ENCODE peak calls at places on chromosomes 12 and 14, in four cellular contexts. One of them, this sample, is unnamed.

GRCh38 chr12:129531004-129531403 is 372.8 kb downstream of the TMEM132D start:
- DNase-seq in K562: no peak
- DNase-seq in HL-60: no peak
- DNase-seq in GM12878: no peak
- DNase-seq in this sample: no peak

GRCh38 chr12:57240069-57240921 is 10.7 kb downstream of the STAC3 start:
- DNase-seq in HL-60: peak; percentile 66
- DNase-seq in K562: peak; percentile 72
- DNase-seq in GM12878: no peak
- DNase-seq in this sample: no peak

GRCh38 chr12:62813031-62813829 is 121.7 kb downstream of the PPM1H start:
- DNase-seq in K562: peak; percentile 65
- DNase-seq in GM12878: no peak
- DNase-seq in HL-60: peak; percentile 62
- DNase-seq in this sample: no peak

GRCh38 chr12:63093711-63094110 is 57.3 kb downstream of the AVPR1A start:
- DNase-seq in K562: no peak
- DNase-seq in GM12878: no peak
- DNase-seq in HL-60: no peak
- DNase-seq in this sample: no peak

GRCh38 chr12:6460751-6461371 is 9.0 kb downstream of the TAPBPL start:
- DNase-seq in GM12878: peak; percentile 59
- DNase-seq in K562: no peak
- DNase-seq in HL-60: no peak
- DNase-seq in this sample: no peak

GRCh38 chr12:19031032-19031431 is 98.5 kb upstream of the PLEKHA5 start:
- DNase-seq in K562: no peak
- DNase-seq in HL-60: no peak
- DNase-seq in GM12878: no peak
- DNase-seq in this sample: no peak

GRCh38 chr14:72433511-72433910 is 460.4 kb downstream of the DPF3 start:
- DNase-seq in HL-60: no peak
- DNase-seq in GM12878: no peak
- DNase-seq in K562: no peak
- DNase-seq in this sample: no peak

GRCh38 chr12:109947511-109947910 is 47.4 kb downstream of the TCHP start:
- DNase-seq in HL-60: peak; percentile 49
- DNase-seq in K562: no peak
- DNase-seq in GM12878: no peak
- DNase-seq in this sample: no peak

GRCh38 chr12:53232641-53233538 is 881 bp upstream of the RARG start:
- DNase-seq in GM12878: no peak
- DNase-seq in K562: no peak
- DNase-seq in HL-60: peak; percentile 41
- DNase-seq in this sample: no peak

GRCh38 chr12:59134750-59135149 is 214.4 kb upstream of the LRIG3 start:
- DNase-seq in GM12878: no peak
- DNase-seq in K562: no peak
- DNase-seq in HL-60: no peak
- DNase-seq in this sample: no peak

GRCh38 chr14:92144708-92145107 is 22.9 kb downstream of the CPSF2 start:
- DNase-seq in HL-60: no peak
- DNase-seq in GM12878: no peak
- DNase-seq in K562: no peak
- DNase-seq in this sample: no peak

GRCh38 chr14:52333823-52334657 is 19.9 kb downstream of the PTGER2 start:
- DNase-seq in K562: no peak
- DNase-seq in HL-60: no peak
- DNase-seq in GM12878: no peak
- DNase-seq in this sample: no peak
- TF ChIP-seq SPI1 in K562: no peak
- TF ChIP-seq SPI1 in HL-60: no peak
- TF ChIP-seq SPI1 in GM12878: no peak
- TF ChIP-seq SPI1 in this sample: no peak

GRCh38 chr12:122852336-122853275 is 17.3 kb downstream of the HIP1R start:
- DNase-seq in K562: no peak
- DNase-seq in HL-60: no peak
- DNase-seq in GM12878: no peak
- DNase-seq in this sample: no peak

GRCh38 chr12:122853582-122854245 is 18.5 kb downstream of the HIP1R start:
- DNase-seq in GM12878: no peak
- DNase-seq in K562: no peak
- DNase-seq in HL-60: no peak
- DNase-seq in this sample: no peak

GRCh38 chr12:122855071-122855829 is 20.0 kb downstream of the HIP1R start:
- DNase-seq in GM12878: no peak
- DNase-seq in K562: no peak
- DNase-seq in HL-60: no peak
- DNase-seq in this sample: no peak

GRCh38 chr12:122855985-122856831 is 21.0 kb downstream of the HIP1R start:
- DNase-seq in GM12878: no peak
- DNase-seq in K562: no peak
- DNase-seq in HL-60: no peak
- DNase-seq in this sample: no peak

DNA sequence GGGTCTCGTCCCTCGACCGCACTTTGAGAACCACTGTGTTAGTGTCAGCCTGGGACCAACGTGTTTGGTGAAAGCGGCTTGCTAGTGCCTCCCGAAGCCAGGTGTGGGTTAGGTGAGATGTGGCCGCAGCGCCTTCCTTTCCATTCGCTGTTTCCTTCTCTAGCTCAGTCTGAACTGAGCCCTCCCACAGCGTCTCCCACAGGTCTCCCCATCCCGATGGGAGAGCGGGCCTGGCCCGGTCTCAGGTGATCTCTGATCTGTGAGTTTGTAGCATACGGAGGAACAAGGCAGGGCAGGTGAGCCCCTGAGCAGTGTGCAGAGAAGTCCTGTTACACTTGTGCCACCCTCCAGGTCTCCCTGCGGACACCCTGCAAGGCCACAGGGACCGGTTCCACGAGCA is 19.3 kb downstream of the HIP1R start:
- DNase-seq in HL-60: no peak
- DNase-seq in K562: no peak
- DNase-seq in GM12878: no peak
- DNase-seq in this sample: no peak
- TF ChIP-seq SPI1 in HL-60: no peak
- TF ChIP-seq SPI1 in K562: no peak
- TF ChIP-seq SPI1 in GM12878: no peak
- TF ChIP-seq SPI1 in this sample: no peak

GRCh38 chr12:26224657-26225056 is 29.3 kb downstream of the SSPN start:
- DNase-seq in GM12878: no peak
- DNase-seq in K562: no peak
- DNase-seq in HL-60: no peak
- DNase-seq in this sample: no peak

GRCh38 chr12:26226119-26226518 is 30.7 kb downstream of the SSPN start:
- DNase-seq in K562: no peak
- DNase-seq in GM12878: no peak
- DNase-seq in HL-60: no peak
- DNase-seq in this sample: no peak

GRCh38 chr12:26229910-26230309 is 34.5 kb downstream of the SSPN start:
- DNase-seq in K562: no peak
- DNase-seq in GM12878: no peak
- DNase-seq in HL-60: no peak
- DNase-seq in this sample: no peak

GRCh38 chr12:26227376-26227775 is 32.0 kb downstream of the SSPN start:
- DNase-seq in GM12878: no peak
- DNase-seq in HL-60: no peak
- DNase-seq in K562: no peak
- DNase-seq in this sample: no peak

DNA sequence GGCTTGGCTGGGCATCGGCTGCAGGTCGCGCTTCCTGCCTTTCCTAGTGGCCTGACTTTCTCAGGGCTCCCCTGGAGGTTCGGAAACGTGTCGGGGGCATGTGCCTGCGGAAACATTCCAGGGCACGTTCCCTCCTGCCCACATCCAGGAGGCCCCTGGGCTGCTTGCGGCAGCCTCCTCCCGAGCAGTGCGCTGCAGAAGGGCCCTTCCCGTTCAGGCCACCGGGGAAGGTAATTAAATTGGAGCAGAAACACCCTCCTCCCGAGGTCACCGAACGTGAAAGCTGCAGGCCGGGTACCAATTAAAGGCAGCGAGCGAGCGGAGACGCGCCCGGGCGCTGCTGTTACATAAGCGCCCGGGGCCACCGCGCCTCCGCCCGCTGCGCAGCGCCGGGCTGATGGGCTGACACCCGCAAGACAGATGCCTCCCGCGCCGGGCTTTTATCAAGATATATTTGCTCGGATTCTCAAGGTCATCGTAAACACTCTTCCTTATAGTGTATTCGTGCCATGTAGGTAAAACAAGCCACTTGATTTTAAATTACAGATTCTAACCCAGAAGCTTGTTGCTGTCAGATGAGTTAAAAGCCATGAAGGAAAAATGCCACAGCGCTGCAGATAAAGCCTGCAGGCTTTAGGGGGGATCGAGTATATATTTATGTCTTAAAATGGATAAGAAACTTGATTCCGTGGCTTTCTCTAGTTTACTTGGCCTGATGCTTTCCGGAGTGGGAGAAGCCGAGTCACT is 31.4 kb downstream of the SSPN start:
- DNase-seq in K562: no peak
- DNase-seq in GM12878: no peak
- DNase-seq in HL-60: peak; percentile 13
- DNase-seq in this sample: peak; percentile 30
- TF ChIP-seq SPI1 in K562: no peak
- TF ChIP-seq SPI1 in GM12878: no peak
- TF ChIP-seq SPI1 in HL-60: no peak
- TF ChIP-seq SPI1 in this sample: no peak

GRCh38 chr14:49456589-49456988 is 129.6 kb downstream of the RPS29 start:
- DNase-seq in GM12878: no peak
- DNase-seq in K562: no peak
- DNase-seq in HL-60: no peak
- DNase-seq in this sample: no peak

GRCh38 chr14:49463146-49463545 is 123.0 kb downstream of the RPS29 start:
- DNase-seq in GM12878: no peak
- DNase-seq in HL-60: no peak
- DNase-seq in K562: no peak
- DNase-seq in this sample: no peak

GRCh38 chr14:49460647-49461046 is 125.5 kb downstream of the RPS29 start:
- DNase-seq in GM12878: no peak
- DNase-seq in HL-60: no peak
- DNase-seq in K562: no peak
- DNase-seq in this sample: no peak

GRCh38 chr14:49464885-49465284 is 121.3 kb downstream of the RPS29 start:
- DNase-seq in GM12878: no peak
- DNase-seq in K562: peak; percentile 16
- DNase-seq in HL-60: no peak
- DNase-seq in this sample: no peak

GRCh38 chr14:49461529-49462401 is 124.4 kb downstream of the RPS29 start:
- DNase-seq in GM12878: peak; percentile 43
- DNase-seq in HL-60: peak; percentile 74
- DNase-seq in K562: peak; percentile 73
- DNase-seq in this sample: peak; percentile 8
- TF ChIP-seq SPI1 in GM12878: no peak
- TF ChIP-seq SPI1 in HL-60: no peak
- TF ChIP-seq SPI1 in K562: no peak
- TF ChIP-seq SPI1 in this sample: no peak

DNA sequence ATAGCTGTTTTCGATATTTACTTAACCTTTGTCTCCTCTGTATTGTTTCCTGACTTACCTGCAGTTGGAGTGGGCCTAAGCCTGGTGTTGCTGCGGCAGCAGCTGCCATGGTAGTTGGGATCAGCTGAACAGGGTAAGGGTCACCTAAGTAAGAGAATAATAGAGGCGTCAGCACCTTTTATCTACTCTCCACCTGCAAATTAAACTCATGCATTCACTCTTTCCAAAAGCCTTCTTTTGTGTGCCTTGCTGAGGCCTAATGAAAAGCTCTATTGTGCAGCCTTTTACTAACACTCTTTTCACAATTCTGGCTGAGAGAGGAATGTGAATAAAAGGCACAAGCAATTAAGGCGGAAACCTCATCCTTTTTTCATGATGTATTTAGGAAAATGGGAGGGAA is 308.7 kb downstream of the SOX5 start:
- DNase-seq in HL-60: no peak
- DNase-seq in GM12878: no peak
- DNase-seq in K562: no peak
- DNase-seq in this sample: no peak
- TF ChIP-seq SPI1 in HL-60: no peak
- TF ChIP-seq SPI1 in GM12878: no peak
- TF ChIP-seq SPI1 in K562: no peak
- TF ChIP-seq SPI1 in this sample: no peak

GRCh38 chr12:119683816-119684215 is 15.9 kb downstream of the PRKAB1 start:
- DNase-seq in K562: no peak
- DNase-seq in HL-60: no peak
- DNase-seq in GM12878: no peak
- DNase-seq in this sample: no peak

GRCh38 chr12:119686355-119686754 is 18.4 kb downstream of the PRKAB1 start:
- DNase-seq in HL-60: no peak
- DNase-seq in GM12878: no peak
- DNase-seq in K562: no peak
- DNase-seq in this sample: no peak

GRCh38 chr12:119683413-119683812 is 15.5 kb downstream of the PRKAB1 start:
- DNase-seq in HL-60: no peak
- DNase-seq in GM12878: no peak
- DNase-seq in K562: no peak
- DNase-seq in this sample: no peak

GRCh38 chr12:119685375-119685774 is 17.4 kb downstream of the PRKAB1 start:
- DNase-seq in K562: no peak
- DNase-seq in GM12878: no peak
- DNase-seq in HL-60: no peak
- DNase-seq in this sample: no peak

DNA sequence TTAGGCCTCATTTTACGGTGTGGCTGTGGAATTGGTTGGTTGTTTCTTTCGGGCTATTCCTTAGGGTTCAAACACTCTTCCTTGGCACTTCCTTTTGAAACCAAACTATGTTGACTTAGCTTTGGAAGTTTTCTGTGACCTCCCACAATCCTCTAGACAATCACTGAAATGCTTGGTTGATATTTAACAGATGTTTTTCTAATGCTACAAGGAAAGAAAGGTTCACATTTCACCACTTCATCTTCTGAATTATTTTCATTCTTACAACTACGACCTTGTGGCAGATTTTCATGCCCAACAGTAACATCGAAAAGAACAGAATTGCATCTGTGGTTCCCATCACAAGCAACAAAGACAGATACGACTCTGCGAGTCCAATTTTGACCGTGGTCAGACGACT is 16.8 kb downstream of the PRKAB1 start:
- DNase-seq in K562: no peak
- DNase-seq in GM12878: no peak
- DNase-seq in HL-60: no peak
- DNase-seq in this sample: no peak
- TF ChIP-seq SPI1 in K562: no peak
- TF ChIP-seq SPI1 in GM12878: no peak
- TF ChIP-seq SPI1 in HL-60: no peak
- TF ChIP-seq SPI1 in this sample: no peak

This sample was measured in GM12891.